ENCODE peak calls at places on chromosomes 11 and 22, in seven cellular contexts. H is NCI-H1105 treated with DMSO at 0.1 percent for 48 hours, P is NCI-H748 treated with DMSO at 0.1 percent for 48 hours, Y is cardiac muscle cell, C is Daoy, M is NCI-H2171, T is ureter. S is an unnamed sample.

GRCh38 chr11:123111465-123111864 is 49.5 kb upstream of the HSPA8 start:
- DNase-seq in H (peak), P (peak), Y (peak), C (no peak), M (no peak), T (no peak), S (no peak)

GRCh38 chr11:20403059-20403458 is 15.5 kb downstream of the PRMT3 start:
- DNase-seq in H (no peak), P (no peak), Y (no peak), C (no peak), M (no peak), T (no peak), S (no peak)

GRCh38 chr11:17578296-17578695 is 31.2 kb downstream of the OTOG start:
- DNase-seq in H (no peak), P (no peak), Y (no peak), C (no peak), M (no peak), T (no peak), S (no peak)

GRCh38 chr11:529740-530411 is 5.5 kb downstream of the HRAS start:
- DNase-seq in H (no peak), P (no peak), Y (no peak), C (no peak), M (no peak), T (no peak), S (no peak)

GRCh38 chr11:60835472-60835871 is 6.4 kb upstream of the CCDC86 start:
- DNase-seq in H (no peak), P (no peak), Y (no peak), C (peak), M (no peak), T (no peak), S (no peak)

GRCh38 chr11:2685566-2686359 is 14.0 kb downstream of the KCNQ1OT1 start:
- DNase-seq in H (no peak), P (no peak), Y (no peak), C (no peak), M (no peak), T (no peak), S (no peak)

GRCh38 chr11:75508051-75508561 is 17.6 kb downstream of the GDPD5 start:
- DNase-seq in H (no peak), P (no peak), Y (no peak), C (no peak), M (no peak), T (no peak), S (no peak)

GRCh38 chr11:68021167-68021787 is 9.2 kb upstream of the NDUFS8 start:
- DNase-seq in H (no peak), P (no peak), Y (peak), C (no peak), M (no peak), T (no peak), S (no peak)

GRCh38 chr11:126530416-126530815 is 174.9 kb downstream of the ST3GAL4 start:
- DNase-seq in H (no peak), P (no peak), Y (no peak), C (no peak), M (no peak), T (no peak), S (no peak)

GRCh38 chr11:68053981-68054812 is 15.4 kb downstream of the TCIRG1 start:
- DNase-seq in H (no peak), P (no peak), Y (no peak), C (no peak), M (no peak), T (no peak), S (no peak)

GRCh38 chr11:6096417-6096816 is 11.1 kb upstream of the OR56B4 start:
- DNase-seq in H (no peak), P (no peak), Y (peak), C (no peak), M (no peak), T (no peak), S (no peak)

GRCh38 chr11:235180-235997 is 753 bp downstream of the SIRT3 start:
- DNase-seq in H (peak), P (peak), Y (no peak), C (no peak), M (no peak), T (no peak), S (no peak)

GRCh38 chr22:27019827-27020226 is 362.4 kb downstream of the MIAT start:
- DNase-seq in H (no peak), P (no peak), Y (no peak), C (peak), M (no peak), T (no peak), S (no peak)

GRCh38 chr11:124915541-124916369 is 3.3 kb upstream of the HEPN1 start:
- DNase-seq in H (no peak), P (no peak), Y (no peak), C (peak), M (no peak), T (no peak), S (no peak)

GRCh38 chr22:26610072-26610958 is 7.5 kb downstream of the CRYBB1 start:
- DNase-seq in H (no peak), P (no peak), Y (no peak), C (peak), M (no peak), T (no peak), S (no peak)

GRCh38 chr22:17470880-17471500 is 92.3 kb upstream of the SLC25A18 start:
- DNase-seq in H (no peak), P (no peak), Y (no peak), C (no peak), M (no peak), T (no peak), S (no peak)

GRCh38 chr11:14026961-14027360 is 64.4 kb downstream of the SPON1 start:
- DNase-seq in H (no peak), P (no peak), Y (no peak), C (no peak), M (no peak), T (no peak), S (peak)

GRCh38 chr11:120203626-120204025 is 7.2 kb upstream of the OAF start:
- DNase-seq in H (no peak), P (no peak), Y (no peak), C (no peak), M (no peak), T (no peak), S (no peak)

GRCh38 chr11:9089061-9089460 is 2.3 kb downstream of the SCUBE2 start:
- DNase-seq in H (no peak), P (no peak), Y (no peak), C (no peak), M (no peak), T (no peak), S (no peak)

GRCh38 chr22:47676685-47677084 is 914.2 kb downstream of the TBC1D22A start:
- DNase-seq in H (no peak), P (no peak), Y (no peak), C (no peak), M (no peak), T (no peak), S (no peak)

GRCh38 chr11:67032830-67033555 is 10.1 kb downstream of the SYT12 start:
- DNase-seq in H (no peak), P (no peak), Y (no peak), C (peak), M (no peak), T (no peak), S (no peak)